ENCODE peak calls at places on chromosome 15, in five cellular contexts. Z, K, H, U and M are unnamed samples.

GRCh38 chr15:52290329-52290728 is 5.3 kb downstream of the MYO5C start:
- DNase-seq in Z (no peak), K (no peak), H (no peak), U (no peak), M (no peak)

GRCh38 chr15:96333194-96334016 is 2.9 kb downstream of the NR2F2 start:
- DNase-seq in Z (no peak), K (no peak), H (peak), U (peak), M (peak)

GRCh38 chr15:100887211-100887913 is 7.7 kb downstream of the ALDH1A3 start:
- DNase-seq in Z (no peak), K (no peak), H (no peak), U (no peak), M (no peak)

GRCh38 chr15:55742498-55742926 is 440 bp downstream of the PRTG start:
- DNase-seq in Z (no peak), K (peak), H (peak), U (peak), M (no peak)

GRCh38 chr15:76149291-76149910 is 89.6 kb downstream of the TMEM266 start:
- DNase-seq in Z (no peak), K (no peak), H (no peak), U (no peak), M (peak)

GRCh38 chr15:89395996-89396395 is 61.4 kb upstream of the POLG start:
- DNase-seq in Z (peak), K (no peak), H (no peak), U (no peak), M (no peak)

GRCh38 chr15:76071816-76072215 is 12.0 kb downstream of the TMEM266 start:
- DNase-seq in Z (no peak), K (no peak), H (no peak), U (no peak), M (no peak)

GRCh38 chr15:26852980-26853379 is 13.9 kb upstream of the GABRA5 start:
- DNase-seq in Z (no peak), K (no peak), H (no peak), U (no peak), M (no peak)

GRCh38 chr15:64046347-64047153 is at the start of gene DAPK2:
- DNase-seq in Z (peak), K (peak), H (peak), U (peak), M (peak)

GRCh38 chr15:80159811-80160569 is 7.2 kb downstream of the FAH start:
- DNase-seq in Z (peak), K (no peak), H (no peak), U (peak), M (peak)

GRCh38 chr15:39594056-39594763 is 13.3 kb downstream of the THBS1 start:
- DNase-seq in Z (peak), K (no peak), H (peak), U (peak), M (peak)

GRCh38 chr15:66700802-66701421 is 1.1 kb upstream of the SMAD6 start:
- DNase-seq in Z (peak), K (peak), H (peak), U (peak), M (peak)

GRCh38 chr15:73746883-73747282 is 6.3 kb downstream of the INSYN1 start:
- DNase-seq in Z (peak), K (no peak), H (no peak), U (no peak), M (no peak)

GRCh38 chr15:94453227-94453626 is 221.9 kb downstream of the MCTP2 start:
- DNase-seq in Z (peak), K (no peak), H (no peak), U (no peak), M (no peak)